ENCODE peak calls at places on chromosomes 7 and 10, in seven cellular contexts. R is non-pigmented ciliary epithelial cell; J is COR-L47; B is left ventricle myocardium inferior; X is endothelial cell; E is SW480; U is activated CD8-positive, alpha-beta T cell treated with anti-CD3 and anti-CD28 coated beads for 36 hours. L is an unnamed sample.
A peak's percentile ranks its signal among the peaks of the same experiment; 100 is the strongest.

GRCh38 chr7:100888988-100889760 is at the start of gene UFSP1:
- DNase-seq in U (no peak), X (peak; percentile 58), J (no peak), B (no peak), R (no peak), E (no peak), L (peak; percentile 28)

GRCh38 chr7:36747251-36747968 is 23.1 kb upstream of the AOAH start:
- DNase-seq in B (no peak), X (no peak), U (no peak), J (no peak), R (peak; percentile 45), E (no peak), L (no peak)

GRCh38 chr7:119197872-119198527 is 973.5 kb downstream of the ANKRD7 start:
- DNase-seq in X (peak; percentile 25), R (no peak), E (peak; percentile 50), J (peak; percentile 52), U (peak; percentile 22), B (no peak), L (peak; percentile 63)

GRCh38 chr10:120634629-120635028 is 177.6 kb downstream of the PLPP4 start:
- DNase-seq in U (no peak), X (no peak), E (no peak), B (no peak), J (no peak), R (no peak), L (peak; percentile 41)

GRCh38 chr10:9550810-9551209 is 1466.9 kb upstream of the CELF2 start:
- DNase-seq in J (no peak), E (no peak), X (no peak), R (no peak), B (no peak), U (no peak), L (no peak)

GRCh38 chr7:106056513-106057203 is 55.5 kb downstream of the SYPL1 start:
- DNase-seq in X (peak; percentile 74), R (no peak), J (peak; percentile 78), U (peak; percentile 83), B (peak; percentile 57), E (peak; percentile 86), L (peak; percentile 91)

GRCh38 chr10:119634219-119634544 is 17.0 kb upstream of the BAG3 start:
- DNase-seq in E (no peak), U (no peak), X (no peak), B (no peak), J (no peak), R (no peak), L (no peak)

GRCh38 chr7:132655071-132655761 is 78.9 kb upstream of the PLXNA4 start:
- DNase-seq in R (peak; percentile 36), U (peak; percentile 80), J (no peak), E (no peak), B (peak; percentile 33), X (peak; percentile 57), L (no peak)

GRCh38 chr10:191703-192518 is 56.7 kb downstream of the ZMYND11 start:
- DNase-seq in B (no peak), U (no peak), X (no peak), R (no peak), J (no peak), E (no peak), L (no peak)

GRCh38 chr10:72913287-72913686 is 19.7 kb downstream of the OIT3 start:
- DNase-seq in E (no peak), X (no peak), U (no peak), B (no peak), J (no peak), R (no peak), L (no peak)

GRCh38 chr7:94041529-94041928 is 37.4 kb upstream of the BET1 start:
- DNase-seq in X (no peak), U (no peak), R (peak; percentile 72), B (no peak), J (no peak), E (no peak), L (no peak)

GRCh38 chr7:2431260-2431867 is 28.0 kb downstream of the CHST12 start:
- DNase-seq in E (no peak), U (peak; percentile 53), R (no peak), X (peak; percentile 29), B (no peak), J (no peak), L (no peak)

GRCh38 chr10:2772791-2773644 is 294.3 kb upstream of the PFKP start:
- DNase-seq in R (no peak), X (no peak), J (peak; percentile 42), B (no peak), E (no peak), U (no peak), L (no peak)

GRCh38 chr10:88659725-88660592 is 4.3 kb upstream of the LIPF start:
- DNase-seq in X (no peak), B (no peak), E (no peak), J (no peak), R (no peak), U (no peak), L (peak; percentile 1)

GRCh38 chr7:115226410-115226809 is 304.5 kb downstream of the MDFIC start:
- DNase-seq in U (no peak), X (no peak), B (no peak), E (no peak), R (no peak), J (no peak), L (no peak)

GRCh38 chr7:84950836-84951235 is 236.0 kb downstream of the SEMA3D start:
- DNase-seq in B (no peak), R (no peak), U (no peak), E (no peak), J (no peak), X (no peak), L (no peak)

GRCh38 chr10:3852147-3852904 is 67.3 kb upstream of the KLF6 start:
- DNase-seq in B (peak; percentile 34), X (no peak), U (peak; percentile 85), E (peak; percentile 98), J (peak; percentile 58), R (peak; percentile 98), L (peak; percentile 98)

GRCh38 chr7:40097728-40098127 is 36.7 kb downstream of the MPLKIP start:
- DNase-seq in U (no peak), R (no peak), J (no peak), X (no peak), B (no peak), E (no peak), L (no peak)

GRCh38 chr10:99777918-99778716 is 4.3 kb upstream of the ABCC2 start:
- DNase-seq in J (no peak), B (no peak), U (no peak), X (no peak), R (no peak), E (no peak), L (peak; percentile 15)

GRCh38 chr7:16421333-16422099 is at the start of gene CRPPA:
- DNase-seq in U (peak; percentile 51), B (peak; percentile 37), E (peak; percentile 64), R (no peak), J (no peak), X (peak; percentile 56), L (peak; percentile 74)